ENCODE peak calls at places on chromosomes 16 and 17, in seven cellular contexts. G is Panc1; D is stomach; O is CD8-positive, alpha-beta T cell; Q is aorta; U is hepatocyte; W is tibial artery. X is an unnamed sample.
A peak's percentile ranks its signal among the peaks of the same experiment; 100 is the strongest.

GRCh38 chr17:70919241-70919640 is 749.9 kb downstream of the KCNJ2 start:
- DNase-seq in G (no peak), W (no peak), U (no peak), O (no peak), Q (no peak), D (no peak), X (no peak)

GRCh38 chr17:43791589-43791988 is 11.4 kb downstream of the CFAP97D1 start:
- DNase-seq in D (no peak), U (no peak), W (no peak), O (no peak), G (no peak), Q (no peak), X (no peak)

GRCh38 chr16:49193596-49193995 is 88.0 kb downstream of the CBLN1 start:
- DNase-seq in Q (no peak), U (no peak), G (no peak), D (no peak), O (no peak), W (no peak), X (no peak)

GRCh38 chr17:41695954-41696720 is 7.5 kb downstream of the EIF1 start:
- DNase-seq in U (peak; percentile 89), Q (peak; percentile 73), G (no peak), O (peak; percentile 79), D (peak; percentile 48), W (no peak), X (peak; percentile 71)

GRCh38 chr16:117381-118365 is 20.8 kb downstream of the NPRL3 start:
- DNase-seq in D (peak; percentile 73), G (no peak), O (peak; percentile 69), U (peak; percentile 74), W (no peak), Q (peak; percentile 55), X (peak; percentile 81)

GRCh38 chr16:1493746-1494094 is 560 bp downstream of the TELO2 start:
- DNase-seq in W (no peak), O (no peak), D (no peak), U (peak; percentile 35), G (no peak), Q (peak; percentile 45), X (no peak)

GRCh38 chr17:309361-309888 is 43.2 kb downstream of the RPH3AL start:
- DNase-seq in D (no peak), U (no peak), W (no peak), G (no peak), O (no peak), Q (peak; percentile 37), X (no peak)

GRCh38 chr16:1152123-1152638 is 725 bp upstream of the CACNA1H start:
- DNase-seq in Q (no peak), W (no peak), G (no peak), U (peak; percentile 45), O (peak; percentile 43), D (no peak), X (no peak)

GRCh38 chr17:74478369-74479100 is 12.1 kb downstream of the CD300A start:
- DNase-seq in U (no peak), O (peak; percentile 46), G (no peak), W (no peak), Q (peak; percentile 79), D (no peak), X (peak; percentile 45)

GRCh38 chr16:23188911-23189310 is 6.4 kb downstream of the SCNN1G start:
- DNase-seq in W (no peak), D (no peak), U (no peak), Q (no peak), O (no peak), G (no peak), X (no peak)

GRCh38 chr17:15918661-15919259 is 26.2 kb upstream of the ADORA2B start:
- DNase-seq in U (no peak), G (no peak), O (no peak), D (peak; percentile 29), Q (no peak), W (no peak), X (peak; percentile 48)

GRCh38 chr16:66299349-66299748 is 67.1 kb upstream of the CDH5 start:
- DNase-seq in D (no peak), U (no peak), W (no peak), G (no peak), O (no peak), Q (no peak), X (no peak)

GRCh38 chr16:88538366-88539060 is 31.7 kb upstream of the ZC3H18 start:
- DNase-seq in U (no peak), G (no peak), Q (no peak), D (no peak), O (no peak), W (no peak), X (no peak)

GRCh38 chr17:66347661-66348604 is 45.5 kb downstream of the PRKCA start:
- DNase-seq in D (no peak), U (peak; percentile 35), W (no peak), O (no peak), Q (no peak), G (no peak), X (peak; percentile 53)

GRCh38 chr17:3657874-3658783 is 10.2 kb downstream of the TAX1BP3 start:
- DNase-seq in G (no peak), Q (no peak), U (no peak), O (no peak), D (no peak), W (no peak), X (no peak)

GRCh38 chr16:56288019-56288418 is 96.7 kb downstream of the GNAO1 start:
- DNase-seq in W (no peak), U (no peak), Q (no peak), O (no peak), D (no peak), G (no peak), X (no peak)

GRCh38 chr16:1794221-1794871 is 841 bp upstream of the IGFALS start:
- DNase-seq in Q (no peak), U (peak; percentile 70), O (no peak), G (no peak), D (peak; percentile 76), W (no peak), X (no peak)

GRCh38 chr17:51684214-51684613 is 423.9 kb downstream of the UTP18 start:
- DNase-seq in O (no peak), G (no peak), W (no peak), D (no peak), Q (no peak), U (no peak), X (no peak)

GRCh38 chr17:30808785-30809286 is 15.7 kb downstream of the CRLF3 start:
- DNase-seq in G (no peak), U (no peak), O (peak; percentile 41), Q (no peak), D (no peak), W (no peak), X (no peak)

GRCh38 chr17:7590743-7591142 is 849 bp upstream of the SOX15 start:
- DNase-seq in O (no peak), Q (no peak), U (peak; percentile 38), D (no peak), W (no peak), G (no peak), X (no peak)

GRCh38 chr17:45790296-45790922 is 6.3 kb downstream of the CRHR1 start:
- DNase-seq in Q (no peak), G (no peak), D (no peak), W (no peak), O (no peak), U (no peak), X (no peak)

GRCh38 chr16:88972349-88972748 is 4.7 kb downstream of the CBFA2T3 start:
- DNase-seq in W (no peak), G (no peak), O (no peak), D (no peak), Q (no peak), U (no peak), X (no peak)

DNA sequence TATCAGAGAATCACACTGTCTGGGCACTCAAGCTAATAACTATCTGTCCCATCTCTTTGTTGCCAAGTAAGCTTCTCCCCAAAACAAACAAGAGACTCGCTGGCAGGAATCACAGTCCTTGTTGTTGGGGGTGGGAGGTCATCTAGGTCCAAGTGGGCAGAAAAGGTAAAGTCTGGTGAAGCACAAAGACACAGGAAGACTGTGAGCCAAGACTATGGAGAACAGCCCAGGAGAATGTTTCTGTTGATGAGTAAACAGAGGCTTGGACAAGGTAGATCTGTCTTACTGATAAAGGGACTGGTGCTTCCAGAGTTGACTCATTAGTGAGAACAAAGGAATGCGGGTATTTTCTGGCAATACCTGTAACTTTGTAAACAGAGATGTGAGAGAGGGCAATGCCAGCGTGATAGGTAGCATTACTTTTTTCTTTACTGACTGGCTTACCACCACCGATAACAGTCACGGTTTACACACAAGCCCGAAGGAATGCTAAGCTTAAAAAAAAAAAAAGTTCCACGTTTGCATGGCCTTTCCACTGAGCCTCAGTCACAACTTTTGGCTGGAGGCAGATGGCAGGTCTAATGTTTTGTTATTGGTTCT is 11.5 kb upstream of the MMD start:
- DNase-seq in G (no peak), Q (no peak), D (no peak), O (no peak), U (peak; percentile 41), W (no peak), X (no peak)
- H3K4me1 ChIP-seq in G (peaks cover 24% of the 10 kb centered on the region), Q (no peaks in the 10 kb centered on the region), D (peaks cover 16% of the 10 kb centered on the region), O (peaks cover 5% of the 10 kb centered on the region), U (peaks cover 27% of the 10 kb centered on the region), W (no peaks in the 10 kb centered on the region), X (peaks cover 37% of the 10 kb centered on the region)

GRCh38 chr17:20184977-20185619 is 175.9 kb downstream of the SPECC1 start:
- DNase-seq in U (no peak), D (no peak), O (no peak), G (no peak), Q (no peak), W (no peak), X (no peak)

GRCh38 chr17:20189322-20189721 is 180.2 kb downstream of the SPECC1 start:
- DNase-seq in G (no peak), O (no peak), Q (peak; percentile 50), U (peak; percentile 28), D (no peak), W (no peak), X (no peak)

GRCh38 chr17:20184191-20184590 is 175.0 kb downstream of the SPECC1 start:
- DNase-seq in U (no peak), W (no peak), D (no peak), O (no peak), G (no peak), Q (no peak), X (no peak)

GRCh38 chr17:20189979-20190378 is 180.8 kb downstream of the SPECC1 start:
- DNase-seq in O (no peak), Q (no peak), D (no peak), G (no peak), U (peak; percentile 32), W (no peak), X (no peak)

DNA sequence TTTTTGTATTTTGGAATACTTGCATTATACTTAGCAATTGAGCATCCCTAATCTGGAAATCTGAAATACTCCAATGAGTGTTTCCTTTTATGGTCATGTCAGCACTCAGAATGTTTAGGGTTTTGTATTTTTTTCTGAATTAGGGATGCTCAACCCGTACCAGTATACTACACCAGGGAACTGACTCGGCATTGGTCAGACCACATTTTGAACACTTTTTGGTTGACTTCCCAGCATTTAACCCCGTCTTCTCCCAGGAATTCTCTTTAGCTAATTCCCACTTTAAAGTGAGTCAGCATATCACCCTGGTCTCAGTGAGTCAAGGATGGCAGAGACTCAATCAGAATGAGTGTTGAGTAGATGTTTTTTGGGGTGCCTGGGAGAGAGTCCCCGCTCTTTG is 177.9 kb downstream of the SPECC1 start:
- DNase-seq in U (no peak), W (no peak), Q (no peak), G (no peak), D (no peak), O (no peak), X (no peak)
- H3K4me1 ChIP-seq in U (peaks cover 21% of the 10 kb centered on the region), W (peaks cover 63% of the 10 kb centered on the region), Q (peaks cover 8% of the 10 kb centered on the region), G (peaks cover 25% of the 10 kb centered on the region), D (peaks cover 4% of the 10 kb centered on the region), O (no peaks in the 10 kb centered on the region), X (peaks cover 38% of the 10 kb centered on the region)

GRCh38 chr17:81045590-81046095 is 10.7 kb downstream of the BAIAP2 start:
- DNase-seq in G (no peak), Q (no peak), D (no peak), W (no peak), U (no peak), O (no peak), X (no peak)
- H3K4me1 ChIP-seq in G (peaks cover 99% of the 10 kb centered on the region), Q (no peaks in the 10 kb centered on the region), D (peaks cover 85% of the 10 kb centered on the region), W (peaks cover 23% of the 10 kb centered on the region), U (peaks cover 30% of the 10 kb centered on the region), O (peaks cover 11% of the 10 kb centered on the region), X (peaks cover 58% of the 10 kb centered on the region)

GRCh38 chr17:58335779-58336455 is 7.3 kb upstream of the TSPOAP1 start:
- DNase-seq in D (peak; percentile 53), W (no peak), O (peak; percentile 79), Q (no peak), U (no peak), G (no peak), X (peak; percentile 70)
- H3K4me1 ChIP-seq in D (peaks cover 31% of the 10 kb centered on the region), W (peaks cover 16% of the 10 kb centered on the region), O (peaks cover 53% of the 10 kb centered on the region), Q (no peaks in the 10 kb centered on the region), U (no peaks in the 10 kb centered on the region), G (no peaks in the 10 kb centered on the region), X (peaks cover 50% of the 10 kb centered on the region)